ENCODE peak calls at places on chromosomes 6 and 20, in five cellular contexts. A, K, G, U and V are unnamed samples.

GRCh38 chr6:30768634-30769087 is 24.3 kb upstream of the IER3 start:
- ATAC-seq in A (no peak), K (peak), G (no peak), U (no peak), V (peak)

GRCh38 chr6:105318660-105319059 is 84.2 kb downstream of the PREP start:
- ATAC-seq in A (no peak), K (no peak), G (no peak), U (no peak), V (no peak)

GRCh38 chr6:106117579-106117978 is 31.4 kb downstream of the PRDM1 start:
- ATAC-seq in A (peak), K (peak), G (no peak), U (no peak), V (peak)

GRCh38 chr6:19446570-19446969 is 390.6 kb upstream of the ID4 start:
- ATAC-seq in A (no peak), K (no peak), G (no peak), U (no peak), V (no peak)

GRCh38 chr20:41369673-41370072 is 3.1 kb upstream of the EMILIN3 start:
- ATAC-seq in A (no peak), K (peak), G (no peak), U (no peak), V (no peak)

GRCh38 chr6:153103256-153103655 is 27.8 kb downstream of the RGS17 start:
- ATAC-seq in A (no peak), K (no peak), G (peak), U (no peak), V (no peak)

GRCh38 chr6:10256113-10256690 is 158.7 kb downstream of the TFAP2A start:
- ATAC-seq in A (no peak), K (no peak), G (no peak), U (no peak), V (no peak)

GRCh38 chr6:169701218-169701952 is 444 bp downstream of the WDR27 start:
- ATAC-seq in A (peak), K (peak), G (peak), U (peak), V (no peak)

GRCh38 chr20:10770753-10771152 is 97.0 kb upstream of the JAG1 start:
- ATAC-seq in A (no peak), K (no peak), G (no peak), U (no peak), V (no peak)

GRCh38 chr6:55578537-55579363 is at the start of gene HMGCLL1:
- ATAC-seq in A (peak), K (peak), G (peak), U (peak), V (no peak)

GRCh38 chr6:42979523-42980177 is 669 bp upstream of the PEX6 start:
- ATAC-seq in A (peak), K (peak), G (peak), U (peak), V (peak)

GRCh38 chr6:128826606-128827005 is 56.3 kb upstream of the LAMA2 start:
- ATAC-seq in A (no peak), K (no peak), G (no peak), U (no peak), V (no peak)

GRCh38 chr20:19806806-19807691 is 49.0 kb downstream of the RIN2 start:
- ATAC-seq in A (peak), K (no peak), G (peak), U (peak), V (no peak)